ENCODE peak calls at places on chromosomes 7 and 10, in nine cellular contexts. N is Calu3, R is H4, S is psoas muscle, A is HEK293T, Y is tibial nerve, P is progenitor cell of endocrine pancreas, O is GM03348, E is ELR. X is an unnamed sample.
A peak's percentile ranks its signal among the peaks of the same experiment; 100 is the strongest.

GRCh38 chr7:133545613-133546012 is 292.7 kb downstream of the EXOC4 start:
- DNase-seq in N (peak; percentile 5), R (peak; percentile 11), S (no peak), A (no peak), Y (no peak), P (no peak), O (peak; percentile 16), E (peak; percentile 28), X (peak; percentile 1)

GRCh38 chr7:14505906-14506305 is 396.6 kb downstream of the DGKB start:
- DNase-seq in N (no peak), R (no peak), S (no peak), A (no peak), Y (no peak), P (no peak), O (no peak), E (no peak), X (no peak)

GRCh38 chr7:153887756-153888591 is 164.2 kb upstream of the DPP6 start:
- DNase-seq in N (no peak), R (no peak), S (no peak), A (no peak), Y (no peak), P (no peak), O (peak; percentile 5), E (no peak), X (no peak)

GRCh38 chr10:70255329-70256299 is 22.4 kb upstream of the PPA1 start:
- DNase-seq in N (peak; percentile 89), R (peak; percentile 76), S (no peak), A (no peak), Y (no peak), P (no peak), O (no peak), E (no peak), X (no peak)

GRCh38 chr7:143236408-143236990 is 14.7 kb downstream of the TAS2R40 start:
- DNase-seq in N (no peak), R (no peak), S (no peak), A (no peak), Y (no peak), P (no peak), O (no peak), E (no peak), X (no peak)

GRCh38 chr10:113550365-113550764 is 2.5 kb upstream of the HABP2 start:
- DNase-seq in N (no peak), R (no peak), S (no peak), A (no peak), Y (no peak), P (no peak), O (no peak), E (no peak), X (no peak)

GRCh38 chr10:120597902-120598301 is 140.9 kb downstream of the PLPP4 start:
- DNase-seq in N (no peak), R (no peak), S (no peak), A (no peak), Y (no peak), P (no peak), O (no peak), E (no peak), X (no peak)

GRCh38 chr10:51301644-51302043 is 227.4 kb downstream of the PRKG1 start:
- DNase-seq in N (no peak), R (no peak), S (peak; percentile 55), A (no peak), Y (no peak), P (no peak), O (peak; percentile 27), E (peak; percentile 2), X (peak; percentile 23)

GRCh38 chr7:40843338-40844026 is 708.7 kb downstream of the SUGCT start:
- DNase-seq in N (no peak), R (no peak), S (no peak), A (no peak), Y (no peak), P (no peak), O (peak; percentile 13), E (peak; percentile 9), X (no peak)

GRCh38 chr7:45082031-45082830 is 6.5 kb downstream of the NACAD start:
- DNase-seq in N (no peak), R (no peak), S (peak; percentile 50), A (no peak), Y (no peak), P (no peak), O (no peak), E (no peak), X (no peak)